ENCODE peak calls at places on chromosome 18, in six cellular contexts. One of them, this sample, is unnamed.

GRCh38 chr18:78939105-78939504 is 40.5 kb upstream of the SALL3 start:
- DNase-seq in GM12878: no peak
- DNase-seq in HepG2: no peak
- DNase-seq in endothelial cell of umbilical vein: no peak
- DNase-seq in A549: no peak
- DNase-seq in K562: no peak
- DNase-seq in this sample: peak

GRCh38 chr18:8890957-8891464 is 185.7 kb downstream of the MTCL1 start:
- DNase-seq in GM12878: no peak
- DNase-seq in endothelial cell of umbilical vein: peak
- DNase-seq in A549: peak
- DNase-seq in HepG2: peak
- DNase-seq in K562: peak
- DNase-seq in this sample: no peak

GRCh38 chr18:58054041-58054733 is 10.2 kb downstream of the NEDD4L start:
- DNase-seq in endothelial cell of umbilical vein: no peak
- DNase-seq in K562: peak
- DNase-seq in A549: no peak
- DNase-seq in HepG2: peak
- DNase-seq in GM12878: no peak
- DNase-seq in this sample: no peak

GRCh38 chr18:58231930-58232329 is 187.9 kb downstream of the NEDD4L start:
- DNase-seq in endothelial cell of umbilical vein: peak
- DNase-seq in K562: peak
- DNase-seq in HepG2: peak
- DNase-seq in GM12878: no peak
- DNase-seq in A549: peak
- DNase-seq in this sample: peak

GRCh38 chr18:59570101-59570875 is 126.9 kb downstream of the CCBE1 start:
- DNase-seq in GM12878: no peak
- DNase-seq in K562: no peak
- DNase-seq in HepG2: no peak
- DNase-seq in A549: no peak
- DNase-seq in endothelial cell of umbilical vein: no peak
- DNase-seq in this sample: no peak

GRCh38 chr18:40911582-40912254 is 1043.3 kb upstream of the PIK3C3 start:
- DNase-seq in A549: no peak
- DNase-seq in HepG2: no peak
- DNase-seq in GM12878: no peak
- DNase-seq in endothelial cell of umbilical vein: no peak
- DNase-seq in K562: no peak
- DNase-seq in this sample: no peak

GRCh38 chr18:10401930-10402329 is 52.5 kb upstream of the APCDD1 start:
- DNase-seq in K562: no peak
- DNase-seq in HepG2: no peak
- DNase-seq in A549: no peak
- DNase-seq in endothelial cell of umbilical vein: no peak
- DNase-seq in GM12878: no peak
- DNase-seq in this sample: no peak

GRCh38 chr18:58393295-58393694 is 235.6 kb downstream of the ALPK2 start:
- DNase-seq in A549: no peak
- DNase-seq in endothelial cell of umbilical vein: peak
- DNase-seq in K562: no peak
- DNase-seq in GM12878: no peak
- DNase-seq in HepG2: no peak
- DNase-seq in this sample: no peak

GRCh38 chr18:50079571-50080295 is 115.2 kb downstream of the MYO5B start:
- DNase-seq in K562: no peak
- DNase-seq in GM12878: no peak
- DNase-seq in A549: no peak
- DNase-seq in HepG2: no peak
- DNase-seq in endothelial cell of umbilical vein: no peak
- DNase-seq in this sample: no peak

GRCh38 chr18:32911660-32912284 is 138.9 kb upstream of the KLHL14 start:
- DNase-seq in A549: no peak
- DNase-seq in GM12878: no peak
- DNase-seq in HepG2: no peak
- DNase-seq in endothelial cell of umbilical vein: no peak
- DNase-seq in K562: no peak
- DNase-seq in this sample: no peak

GRCh38 chr18:57743008-57743407 is 60.1 kb downstream of the ATP8B1 start:
- DNase-seq in A549: no peak
- DNase-seq in GM12878: no peak
- DNase-seq in K562: no peak
- DNase-seq in endothelial cell of umbilical vein: peak
- DNase-seq in HepG2: no peak
- DNase-seq in this sample: no peak

GRCh38 chr18:9927392-9928063 is 13.7 kb downstream of the VAPA start:
- DNase-seq in endothelial cell of umbilical vein: no peak
- DNase-seq in A549: no peak
- DNase-seq in K562: no peak
- DNase-seq in GM12878: no peak
- DNase-seq in HepG2: no peak
- DNase-seq in this sample: no peak

GRCh38 chr18:45871655-45872054 is 46.2 kb downstream of the SIGLEC15 start:
- DNase-seq in GM12878: no peak
- DNase-seq in A549: no peak
- DNase-seq in K562: no peak
- DNase-seq in HepG2: peak
- DNase-seq in endothelial cell of umbilical vein: no peak
- DNase-seq in this sample: no peak

GRCh38 chr18:10164241-10165160 is 250.7 kb downstream of the VAPA start:
- DNase-seq in GM12878: no peak
- DNase-seq in K562: no peak
- DNase-seq in endothelial cell of umbilical vein: peak
- DNase-seq in HepG2: no peak
- DNase-seq in A549: no peak
- DNase-seq in this sample: no peak

GRCh38 chr18:36015629-36016028 is 43.1 kb downstream of the RMP24 start:
- DNase-seq in GM12878: peak
- DNase-seq in K562: no peak
- DNase-seq in HepG2: no peak
- DNase-seq in endothelial cell of umbilical vein: no peak
- DNase-seq in A549: no peak
- DNase-seq in this sample: no peak

GRCh38 chr18:23154021-23154420 is 18.7 kb downstream of the CABLES1 start:
- DNase-seq in endothelial cell of umbilical vein: no peak
- DNase-seq in A549: no peak
- DNase-seq in GM12878: no peak
- DNase-seq in HepG2: no peak
- DNase-seq in K562: no peak
- DNase-seq in this sample: no peak

GRCh38 chr18:44733069-44733753 is 52.5 kb downstream of the SETBP1 start:
- DNase-seq in K562: no peak
- DNase-seq in endothelial cell of umbilical vein: peak
- DNase-seq in GM12878: no peak
- DNase-seq in A549: peak
- DNase-seq in HepG2: no peak
- DNase-seq in this sample: peak
- TF ChIP-seq MYC in K562: no peak
- TF ChIP-seq MYC in endothelial cell of umbilical vein: no peak
- TF ChIP-seq MYC in GM12878: no peak
- TF ChIP-seq MYC in A549: no peak
- TF ChIP-seq MYC in HepG2: no peak
- TF ChIP-seq MYC in this sample: no peak

GRCh38 chr18:54856105-54856504 is 27.8 kb downstream of the RAB27B start:
- DNase-seq in HepG2: no peak
- DNase-seq in GM12878: no peak
- DNase-seq in K562: no peak
- DNase-seq in endothelial cell of umbilical vein: no peak
- DNase-seq in A549: no peak
- DNase-seq in this sample: peak
- TF ChIP-seq MYC in HepG2: no peak
- TF ChIP-seq MYC in GM12878: no peak
- TF ChIP-seq MYC in K562: no peak
- TF ChIP-seq MYC in endothelial cell of umbilical vein: no peak
- TF ChIP-seq MYC in A549: no peak
- TF ChIP-seq MYC in this sample: no peak

GRCh38 chr18:68299906-68300305 is 415.0 kb downstream of the TMX3 start:
- DNase-seq in K562: no peak
- DNase-seq in HepG2: no peak
- DNase-seq in endothelial cell of umbilical vein: no peak
- DNase-seq in GM12878: no peak
- DNase-seq in A549: no peak
- DNase-seq in this sample: no peak
- TF ChIP-seq MYC in K562: no peak
- TF ChIP-seq MYC in HepG2: no peak
- TF ChIP-seq MYC in endothelial cell of umbilical vein: no peak
- TF ChIP-seq MYC in GM12878: no peak
- TF ChIP-seq MYC in A549: no peak
- TF ChIP-seq MYC in this sample: no peak

GRCh38 chr18:24244698-24245097 is 105.8 kb downstream of the CABYR start:
- DNase-seq in K562: no peak
- DNase-seq in endothelial cell of umbilical vein: no peak
- DNase-seq in HepG2: no peak
- DNase-seq in A549: no peak
- DNase-seq in GM12878: no peak
- DNase-seq in this sample: no peak
- TF ChIP-seq MYC in K562: no peak
- TF ChIP-seq MYC in endothelial cell of umbilical vein: no peak
- TF ChIP-seq MYC in HepG2: no peak
- TF ChIP-seq MYC in A549: no peak
- TF ChIP-seq MYC in GM12878: no peak
- TF ChIP-seq MYC in this sample: no peak

GRCh38 chr18:55775972-55776371 is 188.0 kb upstream of the TCF4 start:
- DNase-seq in K562: no peak
- DNase-seq in GM12878: no peak
- DNase-seq in HepG2: no peak
- DNase-seq in A549: no peak
- DNase-seq in endothelial cell of umbilical vein: no peak
- DNase-seq in this sample: no peak
- TF ChIP-seq MYC in K562: no peak
- TF ChIP-seq MYC in GM12878: no peak
- TF ChIP-seq MYC in HepG2: no peak
- TF ChIP-seq MYC in A549: no peak
- TF ChIP-seq MYC in endothelial cell of umbilical vein: no peak
- TF ChIP-seq MYC in this sample: no peak

DNA sequence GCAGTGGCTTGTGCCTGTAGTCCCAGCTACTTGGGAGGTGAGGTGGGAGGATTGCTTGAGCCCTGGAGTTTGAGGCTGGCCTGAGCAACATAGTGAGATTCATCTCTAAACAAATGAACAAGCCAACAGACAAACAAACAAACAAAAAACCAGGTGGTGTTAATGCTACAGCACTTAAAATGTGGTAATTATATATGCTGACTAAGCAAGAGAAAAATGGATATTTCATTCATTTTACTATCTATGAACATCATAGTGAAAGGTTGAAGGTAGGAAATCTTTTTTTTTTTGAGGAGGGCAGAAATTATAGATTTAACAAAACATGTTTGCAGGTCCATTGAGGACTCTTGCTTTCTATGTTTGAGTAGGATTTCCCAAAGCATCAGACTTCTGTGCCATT is 42.2 kb upstream of the THOC1 start:
- DNase-seq in GM12878: no peak
- DNase-seq in HepG2: no peak
- DNase-seq in endothelial cell of umbilical vein: no peak
- DNase-seq in A549: no peak
- DNase-seq in K562: no peak
- DNase-seq in this sample: no peak
- TF ChIP-seq MYC in GM12878: no peak
- TF ChIP-seq MYC in HepG2: no peak
- TF ChIP-seq MYC in endothelial cell of umbilical vein: no peak
- TF ChIP-seq MYC in A549: no peak
- TF ChIP-seq MYC in K562: no peak
- TF ChIP-seq MYC in this sample: no peak

GRCh38 chr18:2610549-2610948 is 39.2 kb downstream of the NDC80 start:
- DNase-seq in endothelial cell of umbilical vein: no peak
- DNase-seq in GM12878: no peak
- DNase-seq in A549: no peak
- DNase-seq in HepG2: no peak
- DNase-seq in K562: no peak
- DNase-seq in this sample: no peak
- TF ChIP-seq MYC in endothelial cell of umbilical vein: no peak
- TF ChIP-seq MYC in GM12878: no peak
- TF ChIP-seq MYC in A549: no peak
- TF ChIP-seq MYC in HepG2: no peak
- TF ChIP-seq MYC in K562: no peak
- TF ChIP-seq MYC in this sample: no peak

GRCh38 chr18:76952747-76953146 is 130.4 kb downstream of the ZNF236 start:
- DNase-seq in A549: no peak
- DNase-seq in K562: no peak
- DNase-seq in HepG2: no peak
- DNase-seq in GM12878: no peak
- DNase-seq in endothelial cell of umbilical vein: no peak
- DNase-seq in this sample: no peak

GRCh38 chr18:76956648-76957047 is 134.3 kb downstream of the ZNF236 start:
- DNase-seq in HepG2: no peak
- DNase-seq in K562: no peak
- DNase-seq in A549: no peak
- DNase-seq in GM12878: no peak
- DNase-seq in endothelial cell of umbilical vein: no peak
- DNase-seq in this sample: no peak

GRCh38 chr18:76951600-76952247 is 129.4 kb downstream of the ZNF236 start:
- DNase-seq in K562: no peak
- DNase-seq in GM12878: no peak
- DNase-seq in A549: no peak
- DNase-seq in endothelial cell of umbilical vein: no peak
- DNase-seq in HepG2: no peak
- DNase-seq in this sample: no peak

GRCh38 chr18:76955529-76956170 is 133.3 kb downstream of the ZNF236 start:
- DNase-seq in endothelial cell of umbilical vein: no peak
- DNase-seq in HepG2: no peak
- DNase-seq in K562: no peak
- DNase-seq in GM12878: no peak
- DNase-seq in A549: no peak
- DNase-seq in this sample: no peak

GRCh38 chr18:76953186-76953982 is 131.0 kb downstream of the ZNF236 start:
- DNase-seq in endothelial cell of umbilical vein: peak
- DNase-seq in A549: no peak
- DNase-seq in K562: no peak
- DNase-seq in HepG2: no peak
- DNase-seq in GM12878: no peak
- DNase-seq in this sample: no peak
- TF ChIP-seq MYC in endothelial cell of umbilical vein: no peak
- TF ChIP-seq MYC in A549: no peak
- TF ChIP-seq MYC in K562: no peak
- TF ChIP-seq MYC in HepG2: no peak
- TF ChIP-seq MYC in GM12878: no peak
- TF ChIP-seq MYC in this sample: no peak